ENCODE peak calls at places on chromosomes 16 and 17, in six cellular contexts. U, G, B, P, S and O are unnamed samples.

GRCh38 chr17:47763913-47764582 is 31.0 kb downstream of the TBX21 start:
- DNase-seq in U (no peak), G (no peak), B (no peak), P (no peak), S (no peak), O (no peak)

GRCh38 chr16:10579965-10580918 is at the start of gene EMP2:
- DNase-seq in U (no peak), G (peak), B (peak), P (no peak), S (peak), O (peak)

GRCh38 chr16:66622863-66623262 is 18.4 kb downstream of the CMTM3 start:
- DNase-seq in U (no peak), G (no peak), B (no peak), P (no peak), S (no peak), O (no peak)

GRCh38 chr17:47204722-47205418 is 4.3 kb upstream of the MYL4 start:
- DNase-seq in U (no peak), G (no peak), B (peak), P (peak), S (no peak), O (peak)

GRCh38 chr17:57617218-57617617 is 127.9 kb downstream of the CCDC182 start:
- DNase-seq in U (no peak), G (no peak), B (no peak), P (no peak), S (no peak), O (no peak)

GRCh38 chr16:30882429-30883310 is 11.2 kb downstream of the BCL7C start:
- DNase-seq in U (no peak), G (no peak), B (no peak), P (peak), S (no peak), O (no peak)

GRCh38 chr16:2804728-2805127 is 6.5 kb downstream of the PRSS41 start:
- DNase-seq in U (no peak), G (no peak), B (no peak), P (no peak), S (no peak), O (no peak)

GRCh38 chr17:42535400-42536047 is 517 bp upstream of the NAGLU start:
- DNase-seq in U (no peak), G (peak), B (no peak), P (no peak), S (no peak), O (no peak)

GRCh38 chr16:31223044-31223443 is 6.1 kb upstream of the PYDC1 start:
- DNase-seq in U (no peak), G (no peak), B (no peak), P (no peak), S (no peak), O (no peak)

GRCh38 chr17:65920996-65921395 is 270.9 kb downstream of the CEP112 start:
- DNase-seq in U (no peak), G (no peak), B (no peak), P (no peak), S (no peak), O (no peak)

GRCh38 chr17:79861371-79862216 is 22.4 kb upstream of the CBX4 start:
- DNase-seq in U (no peak), G (no peak), B (peak), P (no peak), S (no peak), O (no peak)

GRCh38 chr17:35790826-35791225 is 4.6 kb downstream of the MMP28 start:
- DNase-seq in U (no peak), G (no peak), B (peak), P (no peak), S (no peak), O (no peak)

GRCh38 chr17:82237746-82238561 is 9.1 kb downstream of the SLC16A3 start:
- DNase-seq in U (no peak), G (no peak), B (no peak), P (no peak), S (no peak), O (no peak)

GRCh38 chr16:3668626-3669025 is 14.1 kb downstream of the DNASE1 start:
- DNase-seq in U (no peak), G (no peak), B (no peak), P (no peak), S (no peak), O (no peak)

GRCh38 chr17:46929413-46929812 is 6.5 kb downstream of the GOSR2 start:
- DNase-seq in U (no peak), G (no peak), B (no peak), P (no peak), S (no peak), O (no peak)

GRCh38 chr16:57071840-57072541 is 20.4 kb upstream of the CPNE2 start:
- DNase-seq in U (no peak), G (no peak), B (no peak), P (no peak), S (no peak), O (no peak)

GRCh38 chr17:12554251-12554650 is 111.4 kb upstream of the MYOCD start:
- DNase-seq in U (no peak), G (no peak), B (no peak), P (no peak), S (no peak), O (no peak)

GRCh38 chr16:78606572-78606971 is 507.1 kb downstream of the WWOX start:
- DNase-seq in U (no peak), G (no peak), B (no peak), P (no peak), S (no peak), O (no peak)

GRCh38 chr16:56814537-56815432 is 50.2 kb upstream of the SLC12A3 start:
- DNase-seq in U (no peak), G (no peak), B (peak), P (no peak), S (no peak), O (no peak)

GRCh38 chr16:25512041-25512440 is 179.7 kb upstream of the HS3ST4 start:
- DNase-seq in U (no peak), G (no peak), B (no peak), P (no peak), S (no peak), O (no peak)

GRCh38 chr17:17152385-17152784 is 53.7 kb downstream of the PLD6 start:
- DNase-seq in U (no peak), G (no peak), B (no peak), P (no peak), S (no peak), O (no peak)

GRCh38 chr16:65655802-65656201 is 533.9 kb upstream of the CDH11 start:
- DNase-seq in U (no peak), G (no peak), B (no peak), P (no peak), S (no peak), O (no peak)

GRCh38 chr17:34254651-34255380 is at the start of gene CCL2:
- DNase-seq in U (no peak), G (peak), B (peak), P (no peak), S (no peak), O (no peak)